ENCODE peak calls at places on chromosomes 11 and 22, in six cellular contexts. Q, V, C, O, X and T are unnamed samples.

GRCh38 chr22:49233507-49234100 is 594.1 kb downstream of the BRD1 start:
- DNase-seq in Q (no peak), O (no peak), X (no peak), C (no peak), V (no peak), T (no peak)

GRCh38 chr22:41576877-41577276 is 12.8 kb downstream of the PMM1 start:
- DNase-seq in X (peak), V (peak), Q (peak), C (no peak), O (peak), T (no peak)

GRCh38 chr11:70128435-70128906 is 50.4 kb downstream of the ANO1 start:
- DNase-seq in X (peak), O (no peak), C (no peak), V (no peak), Q (peak), T (no peak)

GRCh38 chr11:38718049-38718448 is 2120.0 kb upstream of the RAG2 start:
- DNase-seq in Q (no peak), C (no peak), O (no peak), X (no peak), V (peak), T (no peak)

GRCh38 chr11:61140416-61140815 is 20.8 kb downstream of the VPS37C start:
- DNase-seq in X (no peak), V (no peak), C (no peak), O (no peak), Q (peak), T (peak)

GRCh38 chr22:23216331-23217170 is 36.2 kb downstream of the BCR start:
- DNase-seq in C (no peak), O (no peak), V (no peak), Q (no peak), X (no peak), T (no peak)

GRCh38 chr22:37209140-37209845 is 3.0 kb downstream of the SSTR3 start:
- DNase-seq in V (no peak), O (no peak), Q (no peak), C (no peak), X (no peak), T (no peak)

GRCh38 chr11:43907028-43907966 is 26.7 kb downstream of the ALKBH3 start:
- DNase-seq in X (peak), O (no peak), Q (no peak), C (no peak), V (peak), T (no peak)

GRCh38 chr11:6855971-6856542 is 6.8 kb upstream of the OR10A2 start:
- DNase-seq in C (no peak), X (peak), O (no peak), V (peak), Q (no peak), T (no peak)

GRCh38 chr22:46065733-46066454 is 84.4 kb upstream of the PPARA start:
- DNase-seq in X (peak), C (no peak), V (no peak), O (no peak), Q (no peak), T (no peak)

GRCh38 chr11:128852327-128853023 is 14.6 kb downstream of the KCNJ1 start:
- DNase-seq in X (no peak), V (no peak), C (no peak), Q (no peak), O (peak), T (no peak)

GRCh38 chr22:47176573-47177333 is 414.3 kb downstream of the TBC1D22A start:
- DNase-seq in V (no peak), Q (no peak), C (no peak), O (no peak), X (no peak), T (peak)

GRCh38 chr11:130547761-130548490 is 99.5 kb downstream of the ADAMTS15 start:
- DNase-seq in O (no peak), Q (no peak), C (no peak), V (no peak), X (no peak), T (no peak)

GRCh38 chr11:27385245-27385644 is 22.2 kb upstream of the CCDC34 start:
- DNase-seq in O (no peak), C (no peak), V (peak), Q (no peak), X (peak), T (no peak)

GRCh38 chr22:29727248-29727551 is 7.4 kb downstream of the CABP7 start:
- DNase-seq in O (peak), X (no peak), Q (peak), V (no peak), C (no peak), T (peak)

GRCh38 chr22:38243007-38243775 is 29.6 kb downstream of the TMEM184B start:
- DNase-seq in V (peak), X (peak), C (no peak), O (peak), Q (peak), T (no peak)

GRCh38 chr22:37907036-37907954 is 1.2 kb downstream of the MICALL1 start:
- DNase-seq in V (no peak), X (no peak), O (no peak), C (no peak), Q (no peak), T (no peak)

GRCh38 chr22:38240734-38241252 is 32.0 kb downstream of the TMEM184B start:
- DNase-seq in X (peak), V (peak), Q (peak), O (no peak), C (no peak), T (no peak)

GRCh38 chr11:57342702-57343101 is 4.5 kb downstream of the P2RX3 start:
- DNase-seq in X (no peak), C (no peak), Q (no peak), V (no peak), O (no peak), T (no peak)

GRCh38 chr11:65532388-65533064 is 7.6 kb downstream of the SCYL1 start:
- DNase-seq in V (no peak), Q (no peak), O (no peak), X (no peak), C (no peak), T (no peak)

GRCh38 chr11:65529475-65530156 is 4.7 kb downstream of the SCYL1 start:
- DNase-seq in O (no peak), X (no peak), V (no peak), Q (no peak), C (no peak), T (no peak)

GRCh38 chr11:65528819-65529350 is 4.0 kb downstream of the SCYL1 start:
- DNase-seq in O (no peak), V (no peak), X (no peak), Q (no peak), C (no peak), T (no peak)

GRCh38 chr11:65526744-65527143 is 1.9 kb downstream of the SCYL1 start:
- DNase-seq in V (no peak), Q (no peak), O (no peak), C (no peak), X (no peak), T (peak)

GRCh38 chr11:65530157-65530496 is 5.2 kb downstream of the SCYL1 start:
- DNase-seq in O (no peak), V (no peak), Q (no peak), C (no peak), X (no peak), T (no peak)
- TF ChIP-seq CTCF in O (no peak), V (peak), Q (no peak), C (no peak), X (peak), T (peak)

DNA sequence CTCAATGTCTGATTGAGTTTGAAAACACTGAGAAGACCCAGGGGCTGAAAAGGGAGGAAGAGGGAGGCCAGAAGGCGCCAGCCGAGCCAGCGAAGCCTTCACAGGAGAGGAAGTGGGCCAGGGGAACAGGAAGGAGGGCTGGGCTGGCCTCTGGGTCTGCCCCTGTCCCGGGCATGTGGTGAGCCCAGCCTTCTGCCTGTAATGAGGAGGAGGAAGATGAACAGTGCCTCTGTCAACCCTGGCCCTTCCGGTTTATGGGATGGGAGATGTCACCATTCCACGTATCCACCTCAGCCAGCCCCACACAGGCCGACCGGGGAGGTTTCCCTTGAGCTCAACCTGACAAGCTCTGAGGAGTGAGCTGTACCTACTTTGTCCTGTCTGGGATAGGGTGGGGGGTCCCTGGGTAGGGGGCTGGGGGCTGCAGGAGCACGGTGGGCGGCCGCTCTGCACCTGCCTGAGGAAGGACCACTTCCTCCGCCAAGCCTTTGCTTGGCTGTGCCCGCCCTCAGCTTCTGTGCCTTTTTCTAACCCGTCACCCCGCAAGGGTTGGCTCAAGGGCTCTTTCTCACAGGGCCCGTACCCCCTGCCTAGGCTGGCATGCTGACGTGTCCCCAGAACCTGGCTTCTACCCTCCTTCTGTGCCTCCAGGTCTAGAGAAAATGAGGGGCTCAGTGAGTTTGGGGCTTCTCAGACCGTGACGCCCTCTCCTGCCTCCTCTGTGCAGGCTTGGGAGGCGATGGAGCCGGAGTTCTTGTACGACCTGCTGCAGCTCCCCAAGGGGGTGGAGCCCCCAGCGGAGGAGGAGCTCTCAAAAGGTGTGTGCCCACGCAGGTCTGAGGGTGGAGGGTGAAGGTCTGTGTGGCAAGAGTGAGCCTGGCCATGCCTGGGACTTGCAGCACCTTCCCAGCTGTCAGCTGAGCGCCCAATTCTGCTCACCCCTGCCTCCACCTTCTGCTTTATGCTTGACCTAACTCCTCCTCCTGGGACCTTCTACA is 2.2 kb downstream of the PARVG start:
- DNase-seq in V (no peak), Q (peak), O (peak), C (peak), X (no peak), T (peak)
- H3K4me3 ChIP-seq in V (no peak), Q (peak), O (peak), C (no peak), X (no peak), T (peak)

GRCh38 chr11:79440451-79441158 is at the start of gene TENM4:
- DNase-seq in X (peak), Q (peak), O (peak), V (peak), C (no peak), T (peak)
- TF ChIP-seq CTCF in X (peak), Q (no peak), O (peak), V (peak), C (no peak), T (peak)

GRCh38 chr11:118449316-118449918 is 13.1 kb downstream of the KMT2A start:
- DNase-seq in V (no peak), O (no peak), C (no peak), Q (no peak), X (no peak), T (no peak)

GRCh38 chr11:118448294-118448693 is 12.0 kb downstream of the KMT2A start:
- DNase-seq in V (peak), C (no peak), Q (no peak), X (peak), O (no peak), T (no peak)

GRCh38 chr11:118447423-118447822 is 11.1 kb downstream of the KMT2A start:
- DNase-seq in Q (no peak), V (no peak), O (no peak), X (no peak), C (no peak), T (no peak)

GRCh38 chr11:118450451-118450850 is 14.2 kb downstream of the KMT2A start:
- DNase-seq in C (no peak), V (no peak), O (no peak), Q (no peak), X (no peak), T (no peak)
- H3K4me3 ChIP-seq in C (no peak), V (no peak), O (no peak), Q (no peak), X (no peak), T (no peak)

GRCh38 chr22:20176421-20177060 is 25.7 kb upstream of the CCDC188 start:
- DNase-seq in C (no peak), O (no peak), V (no peak), X (no peak), Q (no peak), T (no peak)

GRCh38 chr22:20173720-20174119 is 22.9 kb upstream of the CCDC188 start:
- DNase-seq in X (no peak), O (no peak), Q (no peak), C (no peak), V (no peak), T (no peak)

GRCh38 chr22:20174785-20175596 is 24.1 kb upstream of the CCDC188 start:
- DNase-seq in C (no peak), V (no peak), Q (no peak), X (no peak), O (no peak), T (no peak)

GRCh38 chr22:20177217-20177911 is 26.5 kb upstream of the CCDC188 start:
- DNase-seq in V (no peak), C (no peak), O (no peak), X (no peak), Q (no peak), T (no peak)

DNA sequence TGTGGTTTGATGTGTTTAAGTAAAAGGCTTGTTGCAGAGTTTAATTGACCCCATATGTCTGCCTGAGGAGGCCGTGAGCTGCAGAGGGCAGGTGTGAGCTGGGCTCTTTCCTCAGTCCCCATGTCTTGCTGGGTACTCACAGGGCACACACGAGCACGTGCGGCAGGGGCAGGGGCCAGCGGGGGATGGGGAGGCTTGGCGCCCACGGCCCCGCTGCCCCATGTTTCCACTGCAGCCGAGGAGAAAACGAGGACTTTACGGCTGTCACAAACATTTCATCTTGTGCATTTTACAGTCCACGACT is 24.7 kb upstream of the CCDC188 start:
- DNase-seq in V (no peak), Q (no peak), X (no peak), C (no peak), O (no peak), T (no peak)
- TF ChIP-seq CTCF in V (no peak), Q (no peak), X (no peak), C (no peak), O (no peak), T (no peak)

GRCh38 chr22:22120160-22120559 is 124.4 kb upstream of the VPREB1 start:
- DNase-seq in C (no peak), X (no peak), Q (no peak), O (no peak), V (no peak), T (no peak)

GRCh38 chr22:22123118-22123959 is 121.2 kb upstream of the VPREB1 start:
- DNase-seq in O (no peak), V (no peak), Q (no peak), X (no peak), C (no peak), T (no peak)

GRCh38 chr22:22121445-22121844 is 123.1 kb upstream of the VPREB1 start:
- DNase-seq in O (no peak), X (no peak), Q (no peak), V (no peak), C (no peak), T (no peak)

GRCh38 chr22:22122348-22123117 is 122.1 kb upstream of the VPREB1 start:
- DNase-seq in C (no peak), O (no peak), Q (no peak), V (no peak), X (no peak), T (no peak)

DNA sequence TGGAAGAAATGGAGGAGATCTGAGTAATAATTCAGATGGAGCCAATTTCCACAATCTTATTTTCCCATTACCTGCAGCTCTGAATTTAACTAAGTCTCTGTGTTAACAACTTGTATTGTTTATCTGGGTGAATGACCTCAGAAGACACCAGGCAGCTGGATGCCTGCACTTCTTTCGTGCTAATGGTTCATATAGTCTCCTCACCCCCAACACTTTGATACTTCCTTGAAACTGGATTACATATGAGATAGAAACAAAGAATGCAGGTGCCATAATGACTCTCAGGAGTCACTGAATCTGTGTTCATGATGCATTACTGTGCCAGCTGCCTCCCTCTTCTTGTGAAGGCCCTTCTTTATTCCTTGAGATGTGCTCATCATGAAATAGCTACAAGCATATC is 125.6 kb upstream of the VPREB1 start:
- DNase-seq in C (no peak), X (no peak), O (no peak), V (no peak), Q (no peak), T (no peak)
- H3K4me3 ChIP-seq in C (no peak), X (no peak), O (no peak), V (no peak), Q (no peak), T (no peak)

DNA sequence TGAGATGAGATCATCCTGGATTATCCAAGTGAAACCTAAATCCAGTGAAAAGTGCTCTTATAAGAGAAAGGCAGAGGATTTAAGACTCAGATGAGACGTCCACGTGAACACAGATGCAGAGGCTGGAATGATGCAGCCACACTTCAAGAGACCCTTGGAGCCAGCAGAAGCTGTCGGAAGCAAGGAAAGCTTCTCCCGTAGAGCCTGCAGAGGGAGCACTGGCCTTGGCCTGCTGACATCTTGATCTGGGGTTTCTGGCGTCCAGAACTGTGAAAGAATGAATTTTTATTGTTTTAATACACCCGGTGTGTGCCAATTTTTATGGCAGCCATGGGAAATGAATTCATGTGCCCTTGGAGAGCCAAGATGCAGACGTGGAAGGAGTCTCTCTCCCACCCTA is 407.0 kb upstream of the B3GAT1 start:
- DNase-seq in X (no peak), V (no peak), C (no peak), Q (no peak), O (no peak), T (no peak)
- TF ChIP-seq CTCF in X (no peak), V (no peak), C (no peak), Q (no peak), O (peak), T (no peak)

DNA sequence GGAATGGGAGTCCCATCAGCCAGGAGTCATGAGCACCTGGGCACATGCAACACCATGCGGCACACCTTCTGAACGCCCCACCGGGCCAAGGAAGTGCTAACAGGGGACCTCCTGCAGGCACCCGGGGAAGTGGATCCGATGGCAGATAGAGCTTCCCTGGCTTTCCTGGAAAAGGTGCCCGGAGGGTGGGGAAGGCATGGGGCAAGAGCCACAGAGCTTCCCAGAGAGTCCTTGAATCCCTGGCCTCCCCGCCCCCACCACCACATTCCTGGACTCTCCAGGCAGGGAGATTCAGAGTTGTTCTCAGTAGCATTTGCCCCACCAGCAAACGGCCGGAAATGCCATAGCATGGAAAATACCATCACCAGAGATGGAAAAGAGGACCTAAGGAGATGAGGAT is 8.3 kb downstream of the TRIM29 start:
- DNase-seq in X (no peak), C (no peak), V (no peak), Q (no peak), O (peak), T (peak)
- H3K4me3 ChIP-seq in X (no peak), C (no peak), V (no peak), Q (no peak), O (no peak), T (no peak)

DNA sequence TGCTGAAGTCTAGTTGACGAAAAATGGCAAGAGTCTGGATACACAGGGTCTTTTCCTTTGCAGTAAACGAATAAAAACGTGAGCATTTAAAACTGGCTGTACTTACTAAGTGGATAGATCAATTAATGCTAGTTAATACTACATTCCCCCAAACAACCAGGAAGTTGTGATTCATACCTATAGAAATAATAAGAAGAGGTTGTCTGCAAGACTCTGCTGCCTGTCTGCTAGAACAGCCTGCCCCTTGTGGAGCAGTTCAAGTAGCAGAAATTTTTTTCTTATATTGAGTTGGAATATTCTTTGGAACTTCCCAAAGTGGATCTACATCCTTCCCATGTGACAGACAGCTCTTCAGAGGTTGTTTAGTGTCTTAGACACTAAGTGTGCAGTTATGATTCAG is 86.8 kb downstream of the TEAD1 start:
- DNase-seq in O (no peak), Q (no peak), V (peak), X (peak), C (no peak), T (no peak)
- TF ChIP-seq CTCF in O (peak), Q (no peak), V (peak), X (peak), C (no peak), T (no peak)